ENCODE peak calls at places on chromosomes 2 and 18, in eight cellular contexts. J is activated CD4-positive, alpha-beta T cell treated with anti-CD3 and anti-CD28 coated beads for 1 hour; W is fibroblast of pulmonary artery; T is H7; P is mucosa of gallbladder; G is hypothalamus; S is activated naive CD8-positive, alpha-beta T cell treated with anti-CD3 and anti-CD28 coated beads, Interleukin-2, amount 50 U/mL, for 24 hours; A is NCI-H1930. L is an unnamed sample.

GRCh38 chr2:118102433-118103082 is 14.3 kb downstream of the INSIG2 start:
- DNase-seq in J (no peak), W (peak), T (no peak), P (no peak), G (no peak), S (no peak), A (no peak), L (no peak)

GRCh38 chr2:38128653-38129052 is 52.7 kb upstream of the CYP1B1 start:
- DNase-seq in J (no peak), W (peak), T (no peak), P (peak), G (no peak), S (no peak), A (no peak), L (peak)

GRCh38 chr2:174902491-174903242 is 102.5 kb downstream of the CHN1 start:
- DNase-seq in J (no peak), W (peak), T (no peak), P (no peak), G (no peak), S (no peak), A (no peak), L (no peak)

GRCh38 chr2:214139630-214140284 is 271.1 kb upstream of the VWC2L start:
- DNase-seq in J (no peak), W (no peak), T (no peak), P (no peak), G (no peak), S (no peak), A (no peak), L (no peak)

GRCh38 chr2:182915369-182916326 is 49.2 kb upstream of the FRZB start:
- DNase-seq in J (no peak), W (peak), T (no peak), P (no peak), G (no peak), S (no peak), A (no peak), L (no peak)

GRCh38 chr2:53740170-53740569 is 27.4 kb upstream of the CHAC2 start:
- DNase-seq in J (no peak), W (peak), T (peak), P (no peak), G (no peak), S (no peak), A (no peak), L (no peak)

GRCh38 chr2:209368406-209368805 is 55.4 kb upstream of the MAP2 start:
- DNase-seq in J (no peak), W (peak), T (no peak), P (no peak), G (no peak), S (no peak), A (no peak), L (no peak)

GRCh38 chr18:8623549-8624106 is 14.4 kb downstream of the RAB12 start:
- DNase-seq in J (no peak), W (no peak), T (peak), P (no peak), G (no peak), S (no peak), A (no peak), L (no peak)

GRCh38 chr2:170461875-170462274 is 253.3 kb upstream of the SP5 start:
- DNase-seq in J (no peak), W (no peak), T (peak), P (no peak), G (no peak), S (no peak), A (no peak), L (no peak)

GRCh38 chr2:56474412-56475158 is 290.8 kb downstream of the CCDC85A start:
- DNase-seq in J (no peak), W (peak), T (no peak), P (no peak), G (no peak), S (no peak), A (peak), L (no peak)

GRCh38 chr2:71001592-71002570 is 7.2 kb upstream of the TEX261 start:
- DNase-seq in J (no peak), W (no peak), T (peak), P (no peak), G (no peak), S (no peak), A (no peak), L (no peak)

GRCh38 chr2:233210843-233211600 is 40.5 kb upstream of the ATG16L1 start:
- DNase-seq in J (no peak), W (peak), T (peak), P (peak), G (no peak), S (no peak), A (no peak), L (no peak)

GRCh38 chr2:119704670-119705120 is 25.7 kb downstream of the TMEM177 start:
- DNase-seq in J (no peak), W (peak), T (no peak), P (no peak), G (no peak), S (no peak), A (no peak), L (peak)

GRCh38 chr2:178473931-178474330 is 4.5 kb downstream of the FKBP7 start:
- DNase-seq in J (no peak), W (peak), T (no peak), P (no peak), G (no peak), S (no peak), A (no peak), L (no peak)

GRCh38 chr2:196957881-196958525 is 31.5 kb upstream of the PGAP1 start:
- DNase-seq in J (no peak), W (no peak), T (no peak), P (no peak), G (no peak), S (no peak), A (no peak), L (no peak)

GRCh38 chr2:233470007-233470687 is 96.4 kb downstream of the USP40 start:
- DNase-seq in J (peak), W (peak), T (no peak), P (peak), G (peak), S (no peak), A (no peak), L (no peak)

GRCh38 chr2:237726401-237726830 is 72.2 kb upstream of the RBM44 start:
- DNase-seq in J (no peak), W (peak), T (no peak), P (peak), G (no peak), S (no peak), A (peak), L (no peak)

GRCh38 chr2:230868947-230869690 is 4.4 kb downstream of the ITM2C start:
- DNase-seq in J (no peak), W (peak), T (peak), P (no peak), G (no peak), S (no peak), A (no peak), L (no peak)

GRCh38 chr2:216535454-216535995 is 36.9 kb downstream of the RPL37A start:
- DNase-seq in J (no peak), W (peak), T (no peak), P (peak), G (no peak), S (no peak), A (no peak), L (no peak)